ENCODE peak calls at places on chromosome 3, in four cellular contexts. One of them, this sample, is unnamed.
A peak's percentile ranks its signal among the peaks of the same experiment; 100 is the strongest.

GRCh38 chr3:106699093-106699492 is 678.1 kb upstream of the CCDC54 start:
- DNase-seq in endodermal cell: peak; percentile 41
- DNase-seq in fibroblast of lung: no peak
- DNase-seq in CD8-positive, alpha-beta T cell: no peak
- DNase-seq in this sample: no peak

GRCh38 chr3:197343656-197344408 is 45.4 kb upstream of the DLG1 start:
- DNase-seq in CD8-positive, alpha-beta T cell: no peak
- DNase-seq in fibroblast of lung: no peak
- DNase-seq in endodermal cell: peak; percentile 31
- DNase-seq in this sample: no peak

GRCh38 chr3:46065751-46066256 is 38.5 kb upstream of the XCR1 start:
- DNase-seq in endodermal cell: no peak
- DNase-seq in CD8-positive, alpha-beta T cell: no peak
- DNase-seq in fibroblast of lung: no peak
- DNase-seq in this sample: no peak

GRCh38 chr3:124887177-124887995 is at the start of gene ITGB5:
- DNase-seq in CD8-positive, alpha-beta T cell: peak; percentile 10
- DNase-seq in fibroblast of lung: peak; percentile 67
- DNase-seq in endodermal cell: peak; percentile 89
- DNase-seq in this sample: peak; percentile 26

GRCh38 chr3:47825590-47825989 is 22.7 kb downstream of the DHX30 start:
- DNase-seq in CD8-positive, alpha-beta T cell: no peak
- DNase-seq in endodermal cell: peak; percentile 55
- DNase-seq in fibroblast of lung: no peak
- DNase-seq in this sample: no peak

GRCh38 chr3:32413845-32414526 is 22.3 kb downstream of the CMTM7 start:
- DNase-seq in endodermal cell: no peak
- DNase-seq in CD8-positive, alpha-beta T cell: no peak
- DNase-seq in fibroblast of lung: no peak
- DNase-seq in this sample: no peak

GRCh38 chr3:119177321-119177720 is 3.9 kb downstream of the UPK1B start:
- DNase-seq in CD8-positive, alpha-beta T cell: no peak
- DNase-seq in endodermal cell: no peak
- DNase-seq in fibroblast of lung: no peak
- DNase-seq in this sample: no peak

GRCh38 chr3:6504385-6504784 is 356.5 kb upstream of the GRM7 start:
- DNase-seq in endodermal cell: no peak
- DNase-seq in CD8-positive, alpha-beta T cell: no peak
- DNase-seq in fibroblast of lung: no peak
- DNase-seq in this sample: no peak

GRCh38 chr3:188792788-188793187 is 379.0 kb upstream of the TPRG1 start:
- DNase-seq in fibroblast of lung: peak; percentile 41
- DNase-seq in endodermal cell: peak; percentile 75
- DNase-seq in CD8-positive, alpha-beta T cell: no peak
- DNase-seq in this sample: no peak

GRCh38 chr3:40780341-40780800 is 255.6 kb downstream of the ZNF621 start:
- DNase-seq in fibroblast of lung: no peak
- DNase-seq in endodermal cell: no peak
- DNase-seq in CD8-positive, alpha-beta T cell: no peak
- DNase-seq in this sample: no peak

GRCh38 chr3:3772920-3773319 is 26.3 kb upstream of the LRRN1 start:
- DNase-seq in endodermal cell: no peak
- DNase-seq in CD8-positive, alpha-beta T cell: no peak
- DNase-seq in fibroblast of lung: no peak
- DNase-seq in this sample: no peak

GRCh38 chr3:17632401-17633100 is 109.9 kb downstream of the TBC1D5 start:
- DNase-seq in endodermal cell: no peak
- DNase-seq in CD8-positive, alpha-beta T cell: no peak
- DNase-seq in fibroblast of lung: peak; percentile 73
- DNase-seq in this sample: peak; percentile 26

GRCh38 chr3:171620825-171621434 is 160.7 kb upstream of the TNIK start:
- DNase-seq in fibroblast of lung: no peak
- DNase-seq in CD8-positive, alpha-beta T cell: no peak
- DNase-seq in endodermal cell: no peak
- DNase-seq in this sample: no peak

GRCh38 chr3:107753494-107753893 is 230.7 kb downstream of the BBX start:
- DNase-seq in fibroblast of lung: peak; percentile 29
- DNase-seq in endodermal cell: peak; percentile 87
- DNase-seq in CD8-positive, alpha-beta T cell: no peak
- DNase-seq in this sample: no peak

GRCh38 chr3:131361464-131362421 is 19.8 kb upstream of the NUDT16 start:
- DNase-seq in fibroblast of lung: peak; percentile 51
- DNase-seq in endodermal cell: peak; percentile 98
- DNase-seq in CD8-positive, alpha-beta T cell: no peak
- DNase-seq in this sample: no peak

GRCh38 chr3:167575000-167575399 is 78.7 kb downstream of the WDR49 start:
- DNase-seq in CD8-positive, alpha-beta T cell: no peak
- DNase-seq in endodermal cell: peak; percentile 81
- DNase-seq in fibroblast of lung: no peak
- DNase-seq in this sample: no peak

GRCh38 chr3:140883428-140883827 is 58.2 kb upstream of the SLC25A36 start:
- DNase-seq in CD8-positive, alpha-beta T cell: no peak
- DNase-seq in endodermal cell: no peak
- DNase-seq in fibroblast of lung: no peak
- DNase-seq in this sample: no peak

GRCh38 chr3:128383316-128384235 is 83.1 kb downstream of the DNAJB8 start:
- DNase-seq in CD8-positive, alpha-beta T cell: peak; percentile 64
- DNase-seq in fibroblast of lung: peak; percentile 43
- DNase-seq in endodermal cell: no peak
- DNase-seq in this sample: no peak

GRCh38 chr3:187263270-187263669 is 28.3 kb downstream of the MASP1 start:
- DNase-seq in CD8-positive, alpha-beta T cell: no peak
- DNase-seq in fibroblast of lung: peak; percentile 17
- DNase-seq in endodermal cell: no peak
- DNase-seq in this sample: no peak

GRCh38 chr3:194573680-194574437 is 59.4 kb downstream of the TMEM44 start:
- DNase-seq in endodermal cell: peak; percentile 86
- DNase-seq in fibroblast of lung: peak; percentile 72
- DNase-seq in CD8-positive, alpha-beta T cell: peak; percentile 35
- DNase-seq in this sample: no peak

GRCh38 chr3:14141602-14142315 is 16.9 kb downstream of the TMEM43 start:
- DNase-seq in CD8-positive, alpha-beta T cell: peak; percentile 25
- DNase-seq in endodermal cell: no peak
- DNase-seq in fibroblast of lung: no peak
- DNase-seq in this sample: no peak

GRCh38 chr3:46959169-46959515 is 17.4 kb downstream of the CCDC12 start:
- DNase-seq in endodermal cell: no peak
- DNase-seq in CD8-positive, alpha-beta T cell: peak; percentile 46
- DNase-seq in fibroblast of lung: no peak
- DNase-seq in this sample: no peak

GRCh38 chr3:143309622-143310190 is 190.1 kb downstream of the CHST2 start:
- DNase-seq in fibroblast of lung: no peak
- DNase-seq in CD8-positive, alpha-beta T cell: no peak
- DNase-seq in endodermal cell: no peak
- DNase-seq in this sample: no peak

GRCh38 chr3:4995500-4996053 is 16.3 kb downstream of the BHLHE40 start:
- DNase-seq in CD8-positive, alpha-beta T cell: no peak
- DNase-seq in fibroblast of lung: peak; percentile 31
- DNase-seq in endodermal cell: peak; percentile 60
- DNase-seq in this sample: no peak

GRCh38 chr3:98329392-98330124 is 24.1 kb upstream of the OR5K4 start:
- DNase-seq in endodermal cell: peak; percentile 84
- DNase-seq in fibroblast of lung: peak; percentile 50
- DNase-seq in CD8-positive, alpha-beta T cell: peak; percentile 22
- DNase-seq in this sample: peak; percentile 6

GRCh38 chr3:133444071-133444774 is 44.4 kb downstream of the BFSP2 start:
- DNase-seq in endodermal cell: no peak
- DNase-seq in CD8-positive, alpha-beta T cell: no peak
- DNase-seq in fibroblast of lung: peak; percentile 48
- DNase-seq in this sample: no peak

GRCh38 chr3:190266265-190266914 is 55.9 kb downstream of the CLDN1 start:
- DNase-seq in CD8-positive, alpha-beta T cell: no peak
- DNase-seq in endodermal cell: no peak
- DNase-seq in fibroblast of lung: no peak
- DNase-seq in this sample: no peak
- H3K27ac ChIP-seq in CD8-positive, alpha-beta T cell: no peak overlapping the region
- H3K27ac ChIP-seq in endodermal cell: no peak overlapping the region
- H3K27ac ChIP-seq in fibroblast of lung: no peak overlapping the region
- H3K27ac ChIP-seq in this sample: peak overlapping the region; percentile 24

GRCh38 chr3:39166134-39166710 is 12.8 kb upstream of the CSRNP1 start:
- DNase-seq in endodermal cell: peak; percentile 83
- DNase-seq in fibroblast of lung: peak; percentile 68
- DNase-seq in CD8-positive, alpha-beta T cell: no peak
- DNase-seq in this sample: no peak

GRCh38 chr3:39166932-39167532 is 13.6 kb upstream of the CSRNP1 start:
- DNase-seq in CD8-positive, alpha-beta T cell: no peak
- DNase-seq in endodermal cell: no peak
- DNase-seq in fibroblast of lung: peak; percentile 97
- DNase-seq in this sample: no peak

GRCh38 chr3:39170461-39170860 is 17.1 kb upstream of the CSRNP1 start:
- DNase-seq in fibroblast of lung: no peak
- DNase-seq in CD8-positive, alpha-beta T cell: no peak
- DNase-seq in endodermal cell: peak; percentile 89
- DNase-seq in this sample: no peak

GRCh38 chr3:39165518-39165917 is 12.1 kb upstream of the CSRNP1 start:
- DNase-seq in fibroblast of lung: no peak
- DNase-seq in CD8-positive, alpha-beta T cell: no peak
- DNase-seq in endodermal cell: no peak
- DNase-seq in this sample: no peak

GRCh38 chr3:39168156-39168780 is 14.9 kb upstream of the CSRNP1 start:
- DNase-seq in endodermal cell: peak; percentile 44
- DNase-seq in CD8-positive, alpha-beta T cell: no peak
- DNase-seq in fibroblast of lung: no peak
- DNase-seq in this sample: no peak
- H3K27ac ChIP-seq in endodermal cell: no peak overlapping the region
- H3K27ac ChIP-seq in CD8-positive, alpha-beta T cell: no peak overlapping the region
- H3K27ac ChIP-seq in fibroblast of lung: no peak overlapping the region
- H3K27ac ChIP-seq in this sample: no peak overlapping the region

GRCh38 chr3:31077021-31077601 is 182.7 kb upstream of the GADL1 start:
- DNase-seq in endodermal cell: no peak
- DNase-seq in CD8-positive, alpha-beta T cell: no peak
- DNase-seq in fibroblast of lung: peak; percentile 88
- DNase-seq in this sample: peak; percentile 72
- H3K27ac ChIP-seq in endodermal cell: no peak overlapping the region
- H3K27ac ChIP-seq in CD8-positive, alpha-beta T cell: no peak overlapping the region
- H3K27ac ChIP-seq in fibroblast of lung: peak overlapping the region; percentile 42
- H3K27ac ChIP-seq in this sample: peak overlapping the region; percentile 66

DNA sequence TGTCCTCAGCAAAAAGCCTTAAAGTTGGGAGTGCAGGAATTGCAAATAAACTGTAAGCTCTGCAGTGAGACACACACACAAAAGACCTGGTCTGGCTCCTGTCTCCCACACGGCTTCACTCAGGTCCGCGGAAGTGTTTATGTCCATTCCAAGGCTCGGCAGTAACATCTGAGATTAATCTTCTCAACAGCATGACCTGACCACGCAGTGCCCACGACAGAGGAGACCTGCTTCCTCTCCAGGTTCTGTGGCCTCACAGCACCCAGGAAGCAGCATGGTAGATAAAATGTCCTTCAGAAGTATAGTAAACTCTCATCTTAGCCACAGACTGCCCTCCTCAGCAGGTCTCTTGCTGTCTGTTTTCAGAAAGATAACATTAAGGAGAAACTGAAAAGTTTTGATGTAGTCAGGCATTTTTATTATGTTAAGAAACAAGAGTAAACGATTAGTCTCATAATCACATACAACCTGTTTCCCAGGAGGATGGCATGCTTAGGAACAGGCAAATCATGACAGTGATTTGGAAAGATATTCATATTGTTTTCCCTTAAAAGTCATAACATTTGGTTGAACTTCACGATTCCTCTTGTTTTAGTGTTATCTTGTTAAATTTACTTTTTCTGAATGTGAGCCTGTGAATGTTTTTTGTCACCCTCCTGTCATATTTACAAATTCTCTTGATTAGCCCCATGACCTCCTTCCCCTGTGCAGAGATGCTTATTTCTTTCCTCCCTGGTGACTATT is 34.6 kb downstream of the CD200R1L start:
- DNase-seq in endodermal cell: no peak
- DNase-seq in CD8-positive, alpha-beta T cell: no peak
- DNase-seq in fibroblast of lung: no peak
- DNase-seq in this sample: no peak
- H3K27ac ChIP-seq in endodermal cell: no peak overlapping the region
- H3K27ac ChIP-seq in CD8-positive, alpha-beta T cell: no peak overlapping the region
- H3K27ac ChIP-seq in fibroblast of lung: peak overlapping the region; percentile 69
- H3K27ac ChIP-seq in this sample: peak overlapping the region; percentile 55

GRCh38 chr3:179194931-179195330 is 46.8 kb downstream of the PIK3CA start:
- DNase-seq in endodermal cell: peak; percentile 71
- DNase-seq in fibroblast of lung: no peak
- DNase-seq in CD8-positive, alpha-beta T cell: no peak
- DNase-seq in this sample: no peak

GRCh38 chr3:179192542-179192941 is 44.4 kb downstream of the PIK3CA start:
- DNase-seq in endodermal cell: no peak
- DNase-seq in CD8-positive, alpha-beta T cell: no peak
- DNase-seq in fibroblast of lung: no peak
- DNase-seq in this sample: no peak

GRCh38 chr3:179186426-179186825 is 38.3 kb downstream of the PIK3CA start:
- DNase-seq in fibroblast of lung: no peak
- DNase-seq in CD8-positive, alpha-beta T cell: no peak
- DNase-seq in endodermal cell: no peak
- DNase-seq in this sample: no peak

DNA sequence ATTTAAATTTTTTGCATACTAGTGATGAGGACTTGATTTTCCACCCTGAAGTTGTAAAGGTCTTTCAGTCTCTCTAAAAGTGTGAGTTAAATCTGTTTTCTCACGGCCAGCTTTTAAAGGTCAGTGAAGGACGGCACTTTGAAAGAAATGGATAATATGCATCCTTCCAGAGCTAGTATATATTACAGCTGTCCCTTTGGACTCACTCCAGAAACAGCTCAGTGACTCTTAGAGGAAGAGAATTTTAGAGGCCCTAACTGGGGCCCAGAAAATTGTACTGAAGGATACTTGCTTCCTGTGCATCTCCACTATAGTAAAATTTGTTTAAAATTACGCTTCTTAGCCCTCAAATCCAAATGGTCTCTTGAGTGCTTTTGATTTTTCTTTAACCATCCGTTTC is 41.6 kb downstream of the PIK3CA start:
- DNase-seq in CD8-positive, alpha-beta T cell: no peak
- DNase-seq in fibroblast of lung: peak; percentile 90
- DNase-seq in endodermal cell: no peak
- DNase-seq in this sample: peak; percentile 54
- H3K27ac ChIP-seq in CD8-positive, alpha-beta T cell: no peak overlapping the region
- H3K27ac ChIP-seq in fibroblast of lung: no peak overlapping the region
- H3K27ac ChIP-seq in endodermal cell: no peak overlapping the region
- H3K27ac ChIP-seq in this sample: no peak overlapping the region

This sample was measured in AG04450.